ENCODE peak calls at places on chromosomes 6 and 20, in four cellular contexts. O is aorta; V is stimulated activated CD4-positive, alpha-beta T cell treated with anti-CD3 and anti-CD28 coated beads, Interleukin-2, amount 100 ng/mL, for 4 hours; S is hippocampal formation. R is an unnamed sample.
A peak's percentile ranks its signal among the peaks of the same experiment; 100 is the strongest.

GRCh38 chr20:19828233-19828632 is 70.2 kb downstream of the RIN2 start:
- DNase-seq in O (no peak), V (no peak), S (no peak), R (no peak)

GRCh38 chr20:6008254-6008653 is 45.6 kb downstream of the LRRN4 start:
- DNase-seq in O (peak; percentile 53), V (no peak), S (peak; percentile 72), R (no peak)

GRCh38 chr6:2550247-2550646 is 200.5 kb downstream of the MYLK4 start:
- DNase-seq in S (no peak), O (no peak), V (no peak), R (no peak)

GRCh38 chr20:58102252-58102651 is 126.2 kb downstream of the ANKRD60 start:
- DNase-seq in S (no peak), V (no peak), O (no peak), R (no peak)

GRCh38 chr6:14889172-14889571 is 356.7 kb upstream of the JARID2 start:
- DNase-seq in S (no peak), V (no peak), O (no peak), R (no peak)

GRCh38 chr20:34604980-34605788 is 46.7 kb downstream of the MAP1LC3A start:
- DNase-seq in V (no peak), O (no peak), S (no peak), R (no peak)

GRCh38 chr6:93894521-93894920 is 475.2 kb upstream of the EPHA7 start:
- DNase-seq in S (no peak), O (no peak), V (no peak), R (no peak)

GRCh38 chr20:58718729-58719128 is 26.1 kb downstream of the NPEPL1 start:
- DNase-seq in V (no peak), O (no peak), S (no peak), R (peak; percentile 66)

GRCh38 chr20:50120935-50121693 is 8.2 kb upstream of the UBE2V1 start:
- DNase-seq in V (peak; percentile 53), O (peak; percentile 72), S (peak; percentile 76), R (no peak)

GRCh38 chr20:57627972-57628650 is 7.9 kb upstream of the ZBP1 start:
- DNase-seq in S (peak; percentile 35), V (peak; percentile 48), O (peak; percentile 69), R (no peak)

GRCh38 chr6:86459978-86460377 is 477.4 kb upstream of the HTR1E start:
- DNase-seq in V (no peak), O (no peak), S (no peak), R (no peak)

GRCh38 chr20:37734228-37734980 is 40.6 kb downstream of the CTNNBL1 start:
- DNase-seq in V (no peak), O (no peak), S (peak; percentile 34), R (no peak)

GRCh38 chr6:155970878-155971702 is 515.5 kb upstream of the NOX3 start:
- DNase-seq in V (no peak), O (no peak), S (no peak), R (no peak)

R was measured in cardiac septum.